ENCODE peak calls at places on chromosome 6, in four cellular contexts. D, O, F and T are unnamed samples. For H3K9me3, the result is how much of the 10 kb centered on the place peaks cover.

GRCh38 chr6:10613077-10613476 is 81.3 kb downstream of the C6orf52 start:
- DNase-seq in D (no peak), O (no peak), F (no peak), T (no peak)

GRCh38 chr6:25788305-25788922 is 33.9 kb downstream of the SLC17A4 start:
- DNase-seq in D (peak), O (peak), F (no peak), T (peak)

GRCh38 chr6:93017626-93018025 is 401.7 kb downstream of the EPHA7 start:
- DNase-seq in D (no peak), O (no peak), F (no peak), T (no peak)

GRCh38 chr6:12111271-12111670 is 99.2 kb downstream of the HIVEP1 start:
- DNase-seq in D (no peak), O (no peak), F (no peak), T (no peak)

GRCh38 chr6:30730611-30731435 is 10.7 kb downstream of the TUBB start:
- DNase-seq in D (peak), O (peak), F (peak), T (peak)

GRCh38 chr6:80338201-80338836 is 231.8 kb downstream of the BCKDHB start:
- DNase-seq in D (peak), O (peak), F (peak), T (peak)

GRCh38 chr6:153129873-153130514 is 1.1 kb downstream of the RGS17 start:
- DNase-seq in D (no peak), O (peak), F (no peak), T (no peak)

GRCh38 chr6:67877288-67877687 is 757.8 kb upstream of the ADGRB3 start:
- DNase-seq in D (no peak), O (no peak), F (no peak), T (no peak)

GRCh38 chr6:144283781-144284473 is 1.2 kb upstream of the UTRN start:
- DNase-seq in D (no peak), O (no peak), F (no peak), T (no peak)

GRCh38 chr6:114376611-114377206 is 33.9 kb upstream of the HS3ST5 start:
- DNase-seq in D (no peak), O (no peak), F (no peak), T (no peak)

GRCh38 chr6:12148317-12148801 is 136.2 kb downstream of the HIVEP1 start:
- DNase-seq in D (no peak), O (no peak), F (no peak), T (no peak)

GRCh38 chr6:75524322-75524972 is 30.8 kb upstream of the FILIP1 start:
- DNase-seq in D (no peak), O (no peak), F (no peak), T (peak)

GRCh38 chr6:157449610-157450009 is 68.6 kb downstream of the ZDHHC14 start:
- DNase-seq in D (no peak), O (no peak), F (no peak), T (no peak)

GRCh38 chr6:56537223-56537770 is 105.4 kb downstream of the DST start:
- DNase-seq in D (no peak), O (no peak), F (no peak), T (no peak)

GRCh38 chr6:10271982-10272381 is 142.9 kb downstream of the TFAP2A start:
- DNase-seq in D (no peak), O (no peak), F (no peak), T (no peak)

GRCh38 chr6:30557683-30557981 is 537 bp downstream of the PRR3 start:
- DNase-seq in D (peak), O (no peak), F (no peak), T (no peak)

GRCh38 chr6:1997702-1998101 is 247.7 kb downstream of the GMDS start:
- DNase-seq in D (no peak), O (no peak), F (no peak), T (no peak)

GRCh38 chr6:43856005-43856765 is 86.2 kb downstream of the VEGFA start:
- DNase-seq in D (no peak), O (peak), F (no peak), T (peak)

GRCh38 chr6:150184850-150185480 is 42.1 kb downstream of the PPP1R14C start:
- DNase-seq in D (no peak), O (no peak), F (no peak), T (no peak)

GRCh38 chr6:166770216-166771116 is 143.4 kb upstream of the RPS6KA2 start:
- DNase-seq in D (no peak), O (peak), F (no peak), T (no peak)

GRCh38 chr6:116949964-116950363 is 72.9 kb downstream of the RFX6 start:
- DNase-seq in D (no peak), O (no peak), F (no peak), T (no peak)

DNA sequence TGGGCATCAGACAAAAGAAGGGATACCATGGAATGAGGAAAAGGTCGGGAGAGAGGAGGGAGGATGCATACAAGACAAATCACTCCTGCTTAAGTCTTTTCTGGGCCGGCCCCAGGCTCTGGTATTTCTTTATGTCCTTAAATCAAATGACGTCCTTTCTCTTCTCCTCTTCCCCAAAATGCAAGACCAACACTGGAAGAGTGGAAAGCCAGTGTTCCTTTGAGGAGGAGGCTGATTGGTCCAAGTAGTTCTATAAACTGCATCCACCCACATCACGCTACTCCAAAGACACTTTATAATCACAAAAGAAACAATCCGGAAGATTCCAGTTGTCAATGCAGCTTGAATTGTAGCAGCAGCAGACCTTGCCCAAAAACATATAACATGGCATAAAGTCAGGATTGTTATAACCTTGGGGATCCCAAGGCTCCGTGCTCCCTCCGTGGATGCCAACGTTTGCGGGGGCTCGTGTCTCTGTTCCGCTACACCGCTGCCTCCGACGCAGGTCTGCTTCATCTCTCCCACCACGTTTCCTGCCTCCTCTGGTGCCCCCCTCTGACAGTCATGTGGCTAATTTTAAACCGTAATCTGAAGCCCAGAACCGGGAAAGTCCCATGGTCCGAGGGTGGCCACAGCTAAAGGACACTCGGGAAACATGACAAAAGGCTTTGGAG is 47.1 kb downstream of the MCUR1 start:
- DNase-seq in D (peak), O (peak), F (peak), T (no peak)
- TF ChIP-seq CTCF in D (peak), O (no peak), F (peak), T (no peak)

GRCh38 chr6:168496932-168497331 is 55.9 kb downstream of the SMOC2 start:
- DNase-seq in D (no peak), O (peak), F (no peak), T (no peak)

GRCh38 chr6:168497381-168497780 is 56.4 kb downstream of the SMOC2 start:
- DNase-seq in D (no peak), O (no peak), F (no peak), T (no peak)

GRCh38 chr6:168500519-168500918 is 59.5 kb downstream of the SMOC2 start:
- DNase-seq in D (no peak), O (no peak), F (no peak), T (no peak)

GRCh38 chr6:168501561-168501960 is 60.6 kb downstream of the SMOC2 start:
- DNase-seq in D (no peak), O (no peak), F (no peak), T (no peak)

GRCh38 chr6:168499045-168499650 is 58.2 kb downstream of the SMOC2 start:
- DNase-seq in D (no peak), O (no peak), F (no peak), T (no peak)
- H3K9me3 ChIP-seq in D (under half), O (under half), F (under half), T (under half)

GRCh38 chr6:159945801-159946392 is 23.0 kb upstream of the IGF2R start:
- DNase-seq in D (no peak), O (no peak), F (no peak), T (no peak)

GRCh38 chr6:159943101-159943632 is 25.7 kb upstream of the IGF2R start:
- DNase-seq in D (no peak), O (no peak), F (peak), T (no peak)

GRCh38 chr6:159939591-159940016 is 29.3 kb upstream of the IGF2R start:
- DNase-seq in D (no peak), O (no peak), F (peak), T (no peak)

GRCh38 chr6:159943965-159944598 is 24.8 kb upstream of the IGF2R start:
- DNase-seq in D (no peak), O (no peak), F (no peak), T (no peak)

DNA sequence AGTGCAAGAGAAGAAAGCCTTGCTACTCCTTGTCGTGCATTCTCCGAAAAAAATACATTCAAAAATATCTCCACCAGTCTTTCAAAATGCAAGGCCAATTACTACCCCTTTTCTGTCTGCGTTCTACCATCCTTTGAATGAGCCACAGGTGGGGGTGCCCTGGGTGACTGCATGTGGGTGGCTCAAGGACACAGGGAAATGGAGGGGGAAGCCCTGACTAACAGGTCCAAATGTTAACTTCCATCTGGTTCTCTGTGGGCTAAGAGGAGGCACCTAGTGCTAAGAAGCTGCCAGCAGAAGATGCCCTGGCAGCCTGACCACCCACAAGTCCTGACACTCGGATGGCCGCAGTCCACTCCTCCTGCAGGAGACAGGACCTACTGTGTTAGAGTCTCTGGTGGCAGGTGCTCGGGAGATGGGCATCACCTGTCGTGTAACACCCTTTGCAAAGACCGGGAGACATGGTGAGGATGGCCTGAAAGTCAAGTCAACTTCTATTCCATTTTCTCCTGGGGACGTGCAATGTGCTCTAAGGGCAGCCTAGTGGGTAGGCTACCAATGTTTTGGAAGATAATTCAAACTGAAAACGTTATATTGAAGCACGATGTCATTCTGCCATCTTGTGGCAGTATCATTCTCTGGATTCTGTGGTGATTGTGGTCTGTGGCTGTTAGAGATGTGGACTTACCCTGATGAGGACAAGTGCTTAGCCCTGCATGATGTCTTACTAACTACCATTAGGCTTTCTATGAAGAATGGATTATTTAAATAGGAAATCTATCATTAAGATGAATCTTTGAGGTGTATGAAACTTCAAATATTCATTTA is 27.4 kb upstream of the IGF2R start:
- DNase-seq in D (no peak), O (no peak), F (no peak), T (no peak)
- TF ChIP-seq CTCF in D (peak), O (peak), F (peak), T (peak)

GRCh38 chr6:17897681-17898080 is 89.8 kb downstream of the KIF13A start:
- DNase-seq in D (no peak), O (no peak), F (no peak), T (no peak)
- H3K9me3 ChIP-seq in D (under half), O (half or more), F (under half), T (under half)

GRCh38 chr6:32112436-32112980 is 3.4 kb upstream of the TNXB start:
- DNase-seq in D (no peak), O (no peak), F (peak), T (no peak)

GRCh38 chr6:32111424-32112066 is 2.4 kb upstream of the TNXB start:
- DNase-seq in D (no peak), O (no peak), F (peak), T (no peak)

GRCh38 chr6:32115623-32116022 is 6.5 kb upstream of the TNXB start:
- DNase-seq in D (no peak), O (no peak), F (no peak), T (no peak)

GRCh38 chr6:32114853-32115252 is 5.7 kb upstream of the TNXB start:
- DNase-seq in D (no peak), O (no peak), F (no peak), T (no peak)

DNA sequence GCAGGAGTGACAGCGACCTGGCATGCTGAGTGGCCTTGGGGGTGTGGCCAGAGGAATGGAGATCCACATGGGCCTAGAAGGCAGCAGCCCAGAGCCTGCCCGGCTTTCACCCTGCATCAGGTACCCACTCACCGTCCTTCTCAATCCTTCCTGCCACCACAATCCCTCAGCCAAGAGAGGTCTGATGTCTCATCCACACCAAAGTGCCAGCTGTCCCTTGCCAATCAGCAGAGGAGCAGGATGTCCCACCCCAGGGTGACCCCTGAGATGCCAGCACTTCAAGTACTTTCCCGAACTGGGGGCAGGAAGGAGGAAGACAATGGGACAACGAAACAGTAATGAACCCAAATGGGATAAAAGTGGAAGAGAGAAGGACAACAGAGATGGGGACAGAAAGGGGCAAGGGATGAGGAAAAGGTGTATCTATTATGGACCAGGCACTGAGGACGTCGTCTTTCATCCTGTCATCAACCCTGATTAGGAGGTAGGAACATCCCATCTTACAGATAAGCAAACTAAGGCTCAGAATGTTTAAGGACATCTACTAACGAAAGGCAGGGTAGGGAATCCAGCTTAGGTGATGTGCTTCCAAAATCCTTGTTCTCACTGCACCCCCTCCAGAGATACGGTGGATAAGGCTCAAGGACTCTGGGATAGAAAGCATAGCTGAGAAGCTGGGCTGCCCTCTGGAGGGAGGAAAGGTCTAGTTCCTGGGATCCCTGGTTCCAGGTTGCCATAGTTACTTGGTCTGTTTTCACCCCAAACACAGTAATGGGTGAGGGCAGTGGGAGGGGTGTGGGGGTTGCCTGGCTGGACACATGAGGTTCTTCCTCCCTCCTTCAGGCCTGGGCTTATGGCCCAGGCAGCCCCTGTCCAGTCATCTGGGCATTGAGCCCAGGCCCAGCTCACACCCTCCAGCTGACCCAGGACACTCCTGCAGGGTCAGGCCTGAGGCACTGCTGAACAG is 4.5 kb upstream of the TNXB start:
- DNase-seq in D (no peak), O (peak), F (peak), T (peak)
- TF ChIP-seq CTCF in D (no peak), O (peak), F (peak), T (peak)

GRCh38 chr6:28738396-28738765 is 185.4 kb downstream of the TRIM27 start:
- DNase-seq in D (no peak), O (peak), F (no peak), T (no peak)
- H3K9me3 ChIP-seq in D (under half), O (under half), F (under half), T (under half)

DNA sequence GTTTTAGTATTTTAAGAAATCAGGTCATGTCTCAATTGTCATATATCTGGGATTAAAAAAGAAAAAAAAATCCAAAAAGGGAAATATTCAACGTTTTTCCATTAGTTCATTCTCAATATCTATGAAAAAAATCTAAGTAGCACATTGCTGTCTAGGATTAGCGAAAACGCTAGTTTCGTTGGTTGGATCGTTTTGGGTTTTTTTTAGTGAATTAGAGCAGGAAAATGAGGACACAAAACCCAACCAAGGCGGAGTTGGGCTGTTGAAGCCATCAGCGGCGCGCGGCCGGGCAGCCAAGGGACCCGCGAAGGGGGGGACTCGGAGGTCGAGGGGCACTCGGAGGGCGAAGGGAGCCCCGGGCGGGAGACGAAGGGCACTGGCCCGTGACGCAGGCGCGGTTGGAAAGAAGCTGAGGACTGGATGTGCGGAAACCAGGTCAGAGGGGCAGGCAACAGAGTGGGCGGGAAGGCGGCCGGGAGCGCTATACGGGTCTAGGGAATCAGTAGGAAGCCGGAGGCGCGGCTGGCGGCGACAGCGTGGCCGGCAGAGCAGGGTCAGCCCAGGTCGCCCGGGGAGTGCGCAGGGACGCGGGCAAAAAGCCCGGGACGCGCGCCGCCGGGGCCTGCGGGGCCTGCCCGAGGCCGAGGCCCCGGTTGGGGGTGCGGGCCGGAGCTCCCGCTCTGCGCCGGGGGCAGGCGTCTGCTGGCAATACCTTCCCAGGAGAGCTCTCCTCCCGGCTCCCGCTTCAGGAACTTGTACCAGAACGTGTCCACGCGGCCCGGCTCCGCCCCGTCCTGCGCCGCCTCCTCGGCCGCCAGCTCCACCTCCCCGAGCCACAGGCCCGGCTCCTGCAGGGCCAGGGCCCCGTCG is 599 bp downstream of the EPM2A start:
- DNase-seq in D (peak), O (peak), F (peak), T (peak)
- TF ChIP-seq CTCF in D (no peak), O (no peak), F (no peak), T (no peak)

GRCh38 chr6:94349227-94349626 is 929.9 kb upstream of the EPHA7 start:
- DNase-seq in D (no peak), O (no peak), F (no peak), T (no peak)

GRCh38 chr6:94344866-94345265 is 925.5 kb upstream of the EPHA7 start:
- DNase-seq in D (no peak), O (no peak), F (no peak), T (no peak)

DNA sequence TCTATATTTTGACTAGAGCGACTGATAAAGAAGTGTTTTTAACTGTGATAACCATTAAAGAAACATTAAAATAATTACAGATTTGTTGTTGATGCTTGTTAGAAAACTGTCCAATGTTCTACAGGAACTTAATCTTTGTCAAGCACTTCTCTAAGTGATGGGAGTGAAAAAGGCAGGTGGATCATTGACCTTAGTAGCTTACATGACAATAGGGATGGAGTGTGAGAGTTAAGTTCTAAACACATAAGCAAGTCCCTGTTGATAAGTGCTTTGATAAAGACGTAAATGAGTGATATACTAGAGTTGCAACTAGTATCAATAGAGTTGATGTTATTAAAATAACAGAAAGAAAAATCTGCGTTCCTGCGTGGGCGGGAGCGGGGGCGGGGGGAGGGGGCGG is 931.5 kb upstream of the EPHA7 start:
- DNase-seq in D (no peak), O (no peak), F (no peak), T (no peak)
- H3K9me3 ChIP-seq in D (under half), O (under half), F (under half), T (under half)

GRCh38 chr6:109869398-109870165 is 108.5 kb upstream of the GPR6 start:
- DNase-seq in D (no peak), O (peak), F (no peak), T (no peak)

GRCh38 chr6:109865968-109866367 is 112.1 kb upstream of the GPR6 start:
- DNase-seq in D (no peak), O (peak), F (no peak), T (no peak)

GRCh38 chr6:109867009-109867969 is 110.8 kb upstream of the GPR6 start:
- DNase-seq in D (no peak), O (peak), F (peak), T (no peak)

GRCh38 chr6:109864050-109864449 is 114.1 kb upstream of the GPR6 start:
- DNase-seq in D (no peak), O (peak), F (no peak), T (no peak)

GRCh38 chr6:109867970-109868358 is 110.1 kb upstream of the GPR6 start:
- DNase-seq in D (no peak), O (no peak), F (no peak), T (no peak)
- TF ChIP-seq CTCF in D (no peak), O (no peak), F (no peak), T (no peak)